ENCODE peak calls at places on chromosomes 4 and X, in four cellular contexts. One of them, this sample, is unnamed.
A peak's percentile ranks its signal among the peaks of the same experiment; 100 is the strongest.

GRCh38 chr4:1445716-1446445 is 39.6 kb upstream of the NKX1-1 start:
- ATAC-seq in WTC11: no peak
- ATAC-seq in left lung: no peak
- ATAC-seq in activated T-cell treated with anti-CD3 and anti-CD28 coated beads, Interleukin-2, amount 50 U/mL, for 4 hours: no peak
- ATAC-seq in this sample: no peak

GRCh38 chr4:185311113-185311888 is 84.4 kb downstream of the LRP2BP start:
- ATAC-seq in WTC11: no peak
- ATAC-seq in left lung: no peak
- ATAC-seq in activated T-cell treated with anti-CD3 and anti-CD28 coated beads, Interleukin-2, amount 50 U/mL, for 4 hours: no peak
- ATAC-seq in this sample: no peak

GRCh38 chr4:123640271-123640670 is 243.7 kb downstream of the SPRY1 start:
- ATAC-seq in WTC11: no peak
- ATAC-seq in left lung: no peak
- ATAC-seq in activated T-cell treated with anti-CD3 and anti-CD28 coated beads, Interleukin-2, amount 50 U/mL, for 4 hours: peak; percentile 84
- ATAC-seq in this sample: no peak

GRCh38 chr4:141534985-141535384 is 101.4 kb upstream of the IL15 start:
- ATAC-seq in WTC11: no peak
- ATAC-seq in left lung: no peak
- ATAC-seq in activated T-cell treated with anti-CD3 and anti-CD28 coated beads, Interleukin-2, amount 50 U/mL, for 4 hours: no peak
- ATAC-seq in this sample: no peak

GRCh38 chr4:128427832-128428366 is 140.3 kb upstream of the PGRMC2 start:
- ATAC-seq in WTC11: peak; percentile 43
- ATAC-seq in left lung: peak; percentile 98
- ATAC-seq in activated T-cell treated with anti-CD3 and anti-CD28 coated beads, Interleukin-2, amount 50 U/mL, for 4 hours: no peak
- ATAC-seq in this sample: peak; percentile 20

GRCh38 chrX:73562986-73563739 is at the start of gene CHIC1:
- ATAC-seq in WTC11: peak; percentile 87
- ATAC-seq in left lung: peak; percentile 89
- ATAC-seq in activated T-cell treated with anti-CD3 and anti-CD28 coated beads, Interleukin-2, amount 50 U/mL, for 4 hours: peak; percentile 80
- ATAC-seq in this sample: peak; percentile 87

GRCh38 chrX:56788229-56788628 is 59.2 kb downstream of the NBDY start:
- ATAC-seq in WTC11: no peak
- ATAC-seq in left lung: no peak
- ATAC-seq in activated T-cell treated with anti-CD3 and anti-CD28 coated beads, Interleukin-2, amount 50 U/mL, for 4 hours: no peak
- ATAC-seq in this sample: no peak

GRCh38 chr4:137892134-137892533 is 350.0 kb downstream of the SLC7A11 start:
- ATAC-seq in WTC11: peak; percentile 22
- ATAC-seq in left lung: no peak
- ATAC-seq in activated T-cell treated with anti-CD3 and anti-CD28 coated beads, Interleukin-2, amount 50 U/mL, for 4 hours: no peak
- ATAC-seq in this sample: no peak

GRCh38 chrX:67543818-67544217 is at the start of gene AR:
- ATAC-seq in WTC11: peak; percentile 66
- ATAC-seq in left lung: peak; percentile 86
- ATAC-seq in activated T-cell treated with anti-CD3 and anti-CD28 coated beads, Interleukin-2, amount 50 U/mL, for 4 hours: no peak
- ATAC-seq in this sample: no peak

GRCh38 chr4:62271107-62271506 is 1071.0 kb downstream of the ADGRL3 start:
- ATAC-seq in WTC11: no peak
- ATAC-seq in left lung: no peak
- ATAC-seq in activated T-cell treated with anti-CD3 and anti-CD28 coated beads, Interleukin-2, amount 50 U/mL, for 4 hours: no peak
- ATAC-seq in this sample: no peak

GRCh38 chr4:139207873-139208403 is 30.9 kb upstream of the ELF2 start:
- ATAC-seq in WTC11: no peak
- ATAC-seq in left lung: peak; percentile 32
- ATAC-seq in activated T-cell treated with anti-CD3 and anti-CD28 coated beads, Interleukin-2, amount 50 U/mL, for 4 hours: no peak
- ATAC-seq in this sample: no peak

GRCh38 chrX:18098704-18099103 is 122.0 kb downstream of the BEND2 start:
- ATAC-seq in WTC11: peak; percentile 82
- ATAC-seq in left lung: no peak
- ATAC-seq in activated T-cell treated with anti-CD3 and anti-CD28 coated beads, Interleukin-2, amount 50 U/mL, for 4 hours: no peak
- ATAC-seq in this sample: no peak